ENCODE peak calls at places on chromosomes 16 and 17, in five cellular contexts. Y, V, R, L and W are unnamed samples.

GRCh38 chr16:73056911-73057310 is 9.0 kb upstream of the ZFHX3 start:
- DNase-seq in L (no peak), R (no peak), V (peak; percentile 32), Y (no peak), W (no peak)

GRCh38 chr17:82791532-82791931 is 39.7 kb downstream of the TBCD start:
- DNase-seq in Y (no peak), V (peak; percentile 72), L (no peak), R (peak; percentile 17), W (no peak)

GRCh38 chr16:353404-354285 is 1.1 kb upstream of the AXIN1 start:
- DNase-seq in L (no peak), V (no peak), R (no peak), Y (no peak), W (no peak)

GRCh38 chr17:75325827-75326586 is 36.8 kb upstream of the SLC25A19 start:
- DNase-seq in Y (no peak), L (no peak), R (no peak), V (peak; percentile 93), W (no peak)

GRCh38 chr17:7563115-7563869 is 1.6 kb downstream of the SENP3 start:
- DNase-seq in R (no peak), V (no peak), Y (no peak), L (no peak), W (no peak)

GRCh38 chr17:37744961-37745800 is at the start of gene HNF1B:
- DNase-seq in V (no peak), L (peak; percentile 75), R (no peak), Y (peak; percentile 85), W (peak; percentile 58)

GRCh38 chr17:6677158-6677831 is 25.7 kb downstream of the C17orf100 start:
- DNase-seq in V (peak; percentile 6), R (peak; percentile 23), L (peak; percentile 29), Y (no peak), W (no peak)

GRCh38 chr16:12433691-12434390 is 369.8 kb downstream of the CPPED1 start:
- DNase-seq in L (no peak), Y (peak; percentile 34), V (no peak), R (no peak), W (no peak)

GRCh38 chr17:55053855-55054254 is 85.3 kb downstream of the STXBP4 start:
- DNase-seq in Y (no peak), R (no peak), V (peak; percentile 27), L (no peak), W (no peak)

GRCh38 chr16:89922884-89923639 is at the start of gene TUBB3:
- DNase-seq in V (peak; percentile 90), Y (peak; percentile 96), R (no peak), L (peak; percentile 69), W (peak; percentile 66)

GRCh38 chr17:3974980-3975379 is 10.7 kb upstream of the ATP2A3 start:
- DNase-seq in L (no peak), R (no peak), V (no peak), Y (no peak), W (no peak)

GRCh38 chr17:78789149-78789662 is 7.1 kb upstream of the CYTH1 start:
- DNase-seq in L (no peak), V (peak; percentile 24), R (no peak), Y (no peak), W (no peak)

GRCh38 chr16:74862743-74863244 is 88.2 kb upstream of the FA2H start:
- DNase-seq in L (no peak), R (no peak), Y (peak; percentile 80), V (peak; percentile 58), W (no peak)

GRCh38 chr16:86676216-86676800 is 98.0 kb downstream of the FOXL1 start:
- DNase-seq in L (no peak), V (peak; percentile 40), Y (no peak), R (no peak), W (no peak)

GRCh38 chr17:27804113-27804512 is 3.8 kb upstream of the NOS2 start:
- DNase-seq in Y (no peak), V (no peak), R (no peak), L (no peak), W (no peak)

GRCh38 chr16:20954574-20954973 is 54.0 kb downstream of the LYRM1 start:
- DNase-seq in R (no peak), L (no peak), Y (no peak), V (no peak), W (no peak)

GRCh38 chr16:70466812-70467090 is 12.4 kb downstream of the FCSK start:
- DNase-seq in L (no peak), R (no peak), V (no peak), Y (no peak), W (no peak)

GRCh38 chr17:46061435-46061834 is 62.4 kb downstream of the STH start:
- DNase-seq in L (no peak), Y (no peak), V (peak; percentile 38), R (no peak), W (no peak)

GRCh38 chr16:67459066-67459857 is 21.7 kb downstream of the ATP6V0D1 start:
- DNase-seq in L (peak; percentile 87), Y (no peak), R (no peak), V (peak; percentile 38), W (no peak)

GRCh38 chr17:71677444-71677843 is 443.4 kb upstream of the SOX9 start:
- DNase-seq in Y (no peak), R (no peak), V (no peak), L (no peak), W (no peak)

GRCh38 chr16:81625544-81626152 is 153.4 kb upstream of the PLCG2 start:
- DNase-seq in L (peak; percentile 77), Y (peak; percentile 73), R (no peak), V (peak; percentile 37), W (no peak)

GRCh38 chr16:2867987-2868789 is 10.2 kb upstream of the PRSS22 start:
- DNase-seq in R (peak; percentile 76), V (peak; percentile 95), Y (peak; percentile 97), L (peak; percentile 96), W (peak; percentile 97)

GRCh38 chr16:81532491-81533174 is 88.0 kb downstream of the CMIP start:
- DNase-seq in V (no peak), L (no peak), R (no peak), Y (no peak), W (no peak)

GRCh38 chr16:22320572-22321339 is 23.5 kb downstream of the POLR3E start:
- DNase-seq in L (no peak), Y (no peak), V (no peak), R (no peak), W (no peak)

GRCh38 chr16:28051486-28051885 is 12.0 kb downstream of the GSG1L start:
- DNase-seq in R (no peak), L (no peak), Y (no peak), V (no peak), W (no peak)

GRCh38 chr17:33501185-33501584 is 208.1 kb upstream of the ASIC2 start:
- DNase-seq in Y (no peak), V (no peak), R (no peak), L (no peak), W (no peak)
- TF ChIP-seq CTCF in Y (no peak), V (no peak), R (no peak), L (no peak), W (no peak)

DNA sequence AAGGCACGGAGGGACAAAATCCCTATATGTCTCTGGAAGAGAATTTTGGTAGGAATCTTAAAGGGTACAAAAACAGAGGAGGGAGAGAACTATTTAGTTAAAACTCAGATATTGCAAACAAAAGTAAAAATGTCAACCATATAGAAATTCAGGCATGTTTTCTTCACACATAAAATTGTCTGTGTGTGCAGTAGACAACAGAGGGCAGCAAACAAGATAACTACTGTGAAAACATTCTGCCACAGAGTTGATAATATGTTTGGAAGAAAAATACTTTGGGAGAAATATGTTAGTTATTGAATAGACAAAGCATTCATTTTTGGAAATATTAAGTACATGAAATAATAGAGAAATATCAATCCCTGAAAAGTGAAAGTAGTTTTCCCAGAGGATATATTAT is 56.2 kb downstream of the SNX11 start:
- DNase-seq in Y (no peak), R (no peak), L (no peak), V (no peak), W (no peak)
- TF ChIP-seq CTCF in Y (no peak), R (peak; percentile 14), L (no peak), V (peak; percentile 9), W (peak; percentile 18)

GRCh38 chr16:85002099-85002541 is 9.2 kb downstream of the ZDHHC7 start:
- DNase-seq in R (no peak), Y (no peak), V (no peak), L (no peak), W (no peak)

GRCh38 chr16:85002643-85003042 is 8.7 kb downstream of the ZDHHC7 start:
- DNase-seq in V (no peak), Y (no peak), L (no peak), R (no peak), W (no peak)

GRCh38 chr16:85004587-85005205 is 6.6 kb downstream of the ZDHHC7 start:
- DNase-seq in V (peak; percentile 75), L (peak; percentile 56), Y (no peak), R (peak; percentile 55), W (no peak)

GRCh38 chr16:85003723-85004586 is 7.4 kb downstream of the ZDHHC7 start:
- DNase-seq in L (no peak), R (no peak), Y (no peak), V (no peak), W (no peak)

DNA sequence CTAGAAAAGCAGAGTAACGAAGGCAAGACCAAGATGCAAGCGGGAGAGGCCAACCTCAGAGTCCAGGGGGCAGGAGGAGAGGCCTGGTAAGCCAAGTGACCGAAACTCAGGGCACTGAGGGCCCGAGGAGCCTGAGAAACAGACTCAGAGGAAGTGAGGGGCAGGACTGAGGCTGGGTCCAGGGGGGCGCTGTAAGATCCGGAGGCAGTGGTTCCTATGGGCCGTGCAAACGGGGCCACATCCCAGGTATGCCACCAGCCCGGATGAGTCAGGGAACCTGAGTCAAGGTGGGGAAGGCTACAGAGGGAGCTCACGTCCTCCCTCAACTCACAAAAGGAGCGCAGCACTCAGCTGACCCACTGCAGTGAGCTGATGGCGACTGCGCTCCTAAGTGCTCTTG is 8.3 kb downstream of the ZDHHC7 start:
- DNase-seq in R (no peak), V (no peak), Y (no peak), L (no peak), W (no peak)
- TF ChIP-seq CTCF in R (no peak), V (no peak), Y (no peak), L (no peak), W (no peak)

GRCh38 chr17:76368545-76368944 is 14.8 kb upstream of the PRPSAP1 start:
- DNase-seq in L (no peak), Y (no peak), R (no peak), V (no peak), W (no peak)

GRCh38 chr17:76369804-76370203 is 14.6 kb upstream of the SPHK1 start:
- DNase-seq in Y (no peak), R (no peak), L (no peak), V (no peak), W (no peak)

GRCh38 chr17:76371656-76372628 is 12.5 kb upstream of the SPHK1 start:
- DNase-seq in L (no peak), R (peak; percentile 92), Y (no peak), V (peak; percentile 94), W (no peak)

GRCh38 chr17:76367647-76368046 is 13.9 kb upstream of the PRPSAP1 start:
- DNase-seq in V (no peak), L (no peak), R (no peak), Y (no peak), W (no peak)

GRCh38 chr17:76370261-76370993 is 14.0 kb upstream of the SPHK1 start:
- DNase-seq in Y (no peak), V (peak; percentile 92), R (peak; percentile 92), L (peak; percentile 47), W (no peak)
- TF ChIP-seq CTCF in Y (no peak), V (peak; percentile 48), R (peak; percentile 71), L (no peak), W (peak; percentile 21)

DNA sequence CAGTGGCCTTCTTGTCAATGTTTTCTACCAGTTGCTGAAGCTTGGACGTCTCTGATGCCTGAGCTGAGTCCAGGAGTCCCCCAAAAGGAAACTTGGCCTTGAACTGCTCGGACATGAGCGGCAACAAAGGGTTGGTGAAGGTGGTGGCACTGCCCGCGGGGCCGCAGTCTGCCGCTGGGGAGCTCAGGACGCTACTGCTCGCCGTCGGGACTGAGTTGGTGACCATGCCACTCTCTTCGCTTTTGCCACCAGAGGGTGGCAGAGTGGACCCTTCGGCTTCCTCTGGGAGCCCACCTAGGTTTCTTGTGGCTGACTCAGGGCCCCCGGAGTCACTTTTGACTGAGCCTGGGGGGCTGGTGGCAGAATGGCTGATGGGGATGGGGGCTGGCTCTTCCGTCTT is 11.0 kb downstream of the SALL1 start:
- DNase-seq in L (no peak), Y (no peak), R (no peak), V (no peak), W (no peak)
- TF ChIP-seq CTCF in L (no peak), Y (no peak), R (no peak), V (no peak), W (no peak)